ENCODE peak calls at places on chromosome 12, in eight cellular contexts. Y is ovary; R is activated CD4-positive, alpha-beta T cell treated with anti-CD3 and anti-CD28 coated beads, Interleukin-2, amount 10 ng/mL, durations not matched to agents 7 days and 5 days; W is fibroblast of pulmonary artery; D is cardiac fibroblast; M is NCI-H1694; J is endothelial cell; C is testis. Z is an unnamed sample.

GRCh38 chr12:70815866-70816470 is 104.6 kb downstream of the PTPRR start:
- DNase-seq in Y (no peak), R (no peak), W (no peak), D (no peak), M (no peak), J (no peak), C (no peak), Z (no peak)

GRCh38 chr12:31773223-31773750 is 44.5 kb upstream of the AMN1 start:
- DNase-seq in Y (no peak), R (no peak), W (peak), D (peak), M (no peak), J (no peak), C (no peak), Z (no peak)

GRCh38 chr12:91349451-91349850 is 166.8 kb upstream of the DCN start:
- DNase-seq in Y (no peak), R (no peak), W (peak), D (peak), M (no peak), J (no peak), C (no peak), Z (no peak)

GRCh38 chr12:64895541-64895940 is 71.1 kb downstream of the TBC1D30 start:
- DNase-seq in Y (no peak), R (no peak), W (peak), D (no peak), M (no peak), J (no peak), C (no peak), Z (peak)

GRCh38 chr12:44654641-44655625 is 221.2 kb downstream of the NELL2 start:
- DNase-seq in Y (no peak), R (no peak), W (no peak), D (no peak), M (peak), J (no peak), C (no peak), Z (no peak)

GRCh38 chr12:7345232-7345631 is 41.4 kb downstream of the ACSM4 start:
- DNase-seq in Y (no peak), R (no peak), W (no peak), D (no peak), M (no peak), J (no peak), C (no peak), Z (no peak)

GRCh38 chr12:20963303-20963702 is 152.8 kb downstream of the SLCO1B3 start:
- DNase-seq in Y (no peak), R (no peak), W (no peak), D (no peak), M (no peak), J (no peak), C (no peak), Z (no peak)

GRCh38 chr12:66279127-66279712 is 23.1 kb upstream of the HELB start:
- DNase-seq in Y (no peak), R (peak), W (peak), D (peak), M (no peak), J (peak), C (peak), Z (peak)

GRCh38 chr12:613996-614726 is 49.1 kb downstream of the NINJ2 start:
- DNase-seq in Y (no peak), R (peak), W (peak), D (peak), M (peak), J (no peak), C (peak), Z (no peak)

GRCh38 chr12:124518051-124518932 is 49.1 kb downstream of the NCOR2 start:
- DNase-seq in Y (peak), R (no peak), W (peak), D (peak), M (peak), J (no peak), C (peak), Z (peak)

GRCh38 chr12:6334940-6335450 is 6.9 kb downstream of the TNFRSF1A start:
- DNase-seq in Y (no peak), R (no peak), W (no peak), D (no peak), M (no peak), J (no peak), C (peak), Z (no peak)

GRCh38 chr12:65184858-65185229 is 15.5 kb downstream of the LEMD3 start:
- DNase-seq in Y (no peak), R (no peak), W (no peak), D (no peak), M (no peak), J (no peak), C (no peak), Z (no peak)

GRCh38 chr12:62834971-62835547 is 99.9 kb downstream of the PPM1H start:
- DNase-seq in Y (no peak), R (no peak), W (peak), D (peak), M (no peak), J (no peak), C (no peak), Z (peak)

GRCh38 chr12:32107376-32108267 is 975 bp downstream of the BICD1 start:
- DNase-seq in Y (peak), R (peak), W (peak), D (peak), M (no peak), J (peak), C (peak), Z (no peak)

GRCh38 chr12:2998789-2999264 is 39.6 kb downstream of the TEAD4 start:
- DNase-seq in Y (peak), R (no peak), W (peak), D (peak), M (no peak), J (no peak), C (peak), Z (peak)

GRCh38 chr12:109052415-109053323 is at the start of gene USP30:
- DNase-seq in Y (peak), R (peak), W (peak), D (peak), M (peak), J (peak), C (peak), Z (peak)

GRCh38 chr12:2311001-2311778 is 258.4 kb downstream of the CACNA1C start:
- DNase-seq in Y (no peak), R (no peak), W (no peak), D (peak), M (no peak), J (no peak), C (no peak), Z (peak)

GRCh38 chr12:14654416-14654815 is 42.0 kb downstream of the GUCY2C start:
- DNase-seq in Y (no peak), R (no peak), W (no peak), D (no peak), M (no peak), J (no peak), C (no peak), Z (no peak)

GRCh38 chr12:46219892-46220655 is 48.8 kb downstream of the SLC38A1 start:
- DNase-seq in Y (no peak), R (peak), W (peak), D (peak), M (no peak), J (no peak), C (no peak), Z (no peak)

GRCh38 chr12:108337235-108338223 is 1.6 kb downstream of the CMKLR1 start:
- DNase-seq in Y (no peak), R (no peak), W (peak), D (peak), M (peak), J (peak), C (peak), Z (no peak)

GRCh38 chr12:91620949-91621348 is 438.3 kb upstream of the DCN start:
- DNase-seq in Y (no peak), R (no peak), W (peak), D (peak), M (no peak), J (no peak), C (no peak), Z (no peak)

GRCh38 chr12:9074484-9075140 is 41.1 kb downstream of the A2M start:
- DNase-seq in Y (no peak), R (no peak), W (no peak), D (no peak), M (no peak), J (no peak), C (no peak), Z (no peak)

GRCh38 chr12:66637693-66638301 is 41.1 kb downstream of the GRIP1 start:
- DNase-seq in Y (no peak), R (no peak), W (no peak), D (no peak), M (no peak), J (no peak), C (no peak), Z (no peak)

GRCh38 chr12:88501976-88502938 is 78.0 kb downstream of the KITLG start:
- DNase-seq in Y (no peak), R (no peak), W (peak), D (peak), M (no peak), J (no peak), C (no peak), Z (no peak)

GRCh38 chr12:104457746-104458644 is 1.2 kb downstream of the CHST11 start:
- DNase-seq in Y (peak), R (peak), W (no peak), D (no peak), M (no peak), J (peak), C (peak), Z (no peak)

GRCh38 chr12:130761537-130762318 is 45.6 kb upstream of the RIMBP2 start:
- DNase-seq in Y (peak), R (peak), W (peak), D (peak), M (peak), J (peak), C (peak), Z (peak)

GRCh38 chr12:7638064-7638763 is 27.5 kb downstream of the APOBEC1 start:
- DNase-seq in Y (no peak), R (no peak), W (no peak), D (no peak), M (no peak), J (peak), C (no peak), Z (no peak)

GRCh38 chr12:57475271-57476161 is 4.2 kb downstream of the ARHGAP9 start:
- DNase-seq in Y (peak), R (no peak), W (no peak), D (peak), M (no peak), J (peak), C (peak), Z (no peak)

GRCh38 chr12:124110372-124110883 is 137.4 kb downstream of the ZNF664 start:
- DNase-seq in Y (no peak), R (no peak), W (no peak), D (no peak), M (no peak), J (no peak), C (no peak), Z (no peak)

GRCh38 chr12:94183702-94184379 is 35.5 kb downstream of the PLXNC1 start:
- DNase-seq in Y (no peak), R (no peak), W (no peak), D (no peak), M (no peak), J (no peak), C (no peak), Z (no peak)

GRCh38 chr12:80509781-80510556 is 65.9 kb downstream of the PTPRQ start:
- DNase-seq in Y (no peak), R (no peak), W (peak), D (peak), M (no peak), J (no peak), C (no peak), Z (peak)

GRCh38 chr12:9864913-9865675 is 4.1 kb downstream of the CLEC2B start:
- DNase-seq in Y (no peak), R (no peak), W (no peak), D (no peak), M (no peak), J (no peak), C (no peak), Z (no peak)

GRCh38 chr12:30980886-30981662 is 54.5 kb downstream of the TSPAN11 start:
- DNase-seq in Y (no peak), R (no peak), W (no peak), D (no peak), M (no peak), J (no peak), C (no peak), Z (no peak)

GRCh38 chr12:1662761-1663439 is 28.0 kb upstream of the ADIPOR2 start:
- DNase-seq in Y (no peak), R (no peak), W (peak), D (peak), M (no peak), J (peak), C (peak), Z (no peak)